ENCODE peak calls at places on chromosomes 2 and 18, in eight cellular contexts. A, E, N, F, B, K, V and R are unnamed samples.

GRCh38 chr2:177254433-177255226 is 9.9 kb downstream of the NFE2L2 start:
- DNase-seq in A (peak), E (peak), N (peak), F (no peak), B (peak), K (no peak), V (no peak), R (no peak)

GRCh38 chr2:86017901-86018896 is 87.5 kb downstream of the POLR1A start:
- DNase-seq in A (no peak), E (peak), N (peak), F (peak), B (no peak), K (no peak), V (no peak), R (peak)

GRCh38 chr2:31675485-31675901 is 94.8 kb upstream of the SRD5A2 start:
- DNase-seq in A (peak), E (no peak), N (peak), F (no peak), B (peak), K (no peak), V (no peak), R (no peak)

GRCh38 chr2:170917219-170917851 is 11.7 kb upstream of the GORASP2 start:
- DNase-seq in A (no peak), E (no peak), N (no peak), F (no peak), B (no peak), K (no peak), V (no peak), R (no peak)

GRCh38 chr2:237686659-237687136 is 59.3 kb downstream of the LRRFIP1 start:
- DNase-seq in A (peak), E (no peak), N (no peak), F (no peak), B (no peak), K (no peak), V (no peak), R (no peak)

GRCh38 chr2:17857016-17857415 is 21.5 kb upstream of the KCNS3 start:
- DNase-seq in A (peak), E (no peak), N (no peak), F (peak), B (no peak), K (no peak), V (no peak), R (no peak)

GRCh38 chr2:189267925-189268579 is 88.5 kb upstream of the COL5A2 start:
- DNase-seq in A (no peak), E (no peak), N (no peak), F (no peak), B (no peak), K (no peak), V (no peak), R (no peak)

GRCh38 chr2:235232474-235233435 is 261.1 kb upstream of the AGAP1 start:
- DNase-seq in A (no peak), E (no peak), N (no peak), F (no peak), B (no peak), K (no peak), V (no peak), R (no peak)

GRCh38 chr2:132374551-132374950 is 42.1 kb upstream of the GPR39 start:
- DNase-seq in A (no peak), E (no peak), N (no peak), F (peak), B (no peak), K (no peak), V (no peak), R (no peak)

GRCh38 chr18:70720607-70721006 is 431.8 kb downstream of the SOCS6 start:
- DNase-seq in A (no peak), E (no peak), N (no peak), F (no peak), B (no peak), K (no peak), V (no peak), R (no peak)

GRCh38 chr18:9120796-9121195 is 15.8 kb upstream of the ANKRD12 start:
- DNase-seq in A (no peak), E (no peak), N (no peak), F (no peak), B (no peak), K (no peak), V (no peak), R (no peak)

GRCh38 chr18:75087119-75088020 is 121.6 kb downstream of the PTGR3 start:
- DNase-seq in A (no peak), E (no peak), N (no peak), F (no peak), B (no peak), K (no peak), V (no peak), R (no peak)

GRCh38 chr18:6729247-6730091 is at the start of gene ARHGAP28:
- DNase-seq in A (peak), E (peak), N (peak), F (peak), B (peak), K (peak), V (no peak), R (peak)

GRCh38 chr2:117349687-117350086 is 464.8 kb upstream of the DDX18 start:
- DNase-seq in A (no peak), E (no peak), N (no peak), F (no peak), B (no peak), K (no peak), V (no peak), R (no peak)

GRCh38 chr18:46793565-46793964 is 36.7 kb upstream of the ST8SIA5 start:
- DNase-seq in A (no peak), E (no peak), N (no peak), F (no peak), B (peak), K (no peak), V (no peak), R (no peak)

GRCh38 chr2:219116776-219117646 is 43.6 kb downstream of the NHEJ1 start:
- DNase-seq in A (no peak), E (no peak), N (peak), F (peak), B (no peak), K (no peak), V (no peak), R (no peak)

GRCh38 chr2:173568054-173568453 is 213.4 kb downstream of the CDCA7 start:
- DNase-seq in A (peak), E (no peak), N (no peak), F (peak), B (peak), K (no peak), V (no peak), R (no peak)

GRCh38 chr2:240932001-240932723 is 26.0 kb downstream of the CROCC2 start:
- DNase-seq in A (no peak), E (peak), N (peak), F (no peak), B (no peak), K (no peak), V (no peak), R (no peak)

GRCh38 chr2:173159794-173160463 is 84.3 kb downstream of the MAP3K20 start:
- DNase-seq in A (peak), E (peak), N (peak), F (peak), B (peak), K (no peak), V (peak), R (no peak)

GRCh38 chr2:45616663-45617411 is 5.8 kb upstream of the SRBD1 start:
- DNase-seq in A (peak), E (no peak), N (no peak), F (peak), B (no peak), K (no peak), V (no peak), R (no peak)

GRCh38 chr2:21044694-21045371 is 960 bp upstream of the APOB start:
- DNase-seq in A (no peak), E (no peak), N (no peak), F (no peak), B (no peak), K (no peak), V (no peak), R (no peak)

GRCh38 chr18:1522249-1522615 is 617.6 kb downstream of the ADCYAP1 start:
- DNase-seq in A (no peak), E (no peak), N (no peak), F (no peak), B (no peak), K (no peak), V (no peak), R (no peak)

GRCh38 chr2:85776672-85777071 is 22.9 kb downstream of the ATOH8 start:
- DNase-seq in A (no peak), E (no peak), N (no peak), F (no peak), B (no peak), K (no peak), V (no peak), R (no peak)

GRCh38 chr2:234363011-234363487 is 133.8 kb downstream of the ARL4C start:
- DNase-seq in A (peak), E (no peak), N (no peak), F (no peak), B (no peak), K (no peak), V (peak), R (no peak)

GRCh38 chr18:31875301-31875700 is 67.6 kb downstream of the TRAPPC8 start:
- DNase-seq in A (no peak), E (no peak), N (no peak), F (no peak), B (no peak), K (no peak), V (no peak), R (no peak)
- TF ChIP-seq CTCF in A (no peak), E (no peak), N (no peak), F (no peak), B (no peak), K (no peak), V (no peak), R (no peak)

DNA sequence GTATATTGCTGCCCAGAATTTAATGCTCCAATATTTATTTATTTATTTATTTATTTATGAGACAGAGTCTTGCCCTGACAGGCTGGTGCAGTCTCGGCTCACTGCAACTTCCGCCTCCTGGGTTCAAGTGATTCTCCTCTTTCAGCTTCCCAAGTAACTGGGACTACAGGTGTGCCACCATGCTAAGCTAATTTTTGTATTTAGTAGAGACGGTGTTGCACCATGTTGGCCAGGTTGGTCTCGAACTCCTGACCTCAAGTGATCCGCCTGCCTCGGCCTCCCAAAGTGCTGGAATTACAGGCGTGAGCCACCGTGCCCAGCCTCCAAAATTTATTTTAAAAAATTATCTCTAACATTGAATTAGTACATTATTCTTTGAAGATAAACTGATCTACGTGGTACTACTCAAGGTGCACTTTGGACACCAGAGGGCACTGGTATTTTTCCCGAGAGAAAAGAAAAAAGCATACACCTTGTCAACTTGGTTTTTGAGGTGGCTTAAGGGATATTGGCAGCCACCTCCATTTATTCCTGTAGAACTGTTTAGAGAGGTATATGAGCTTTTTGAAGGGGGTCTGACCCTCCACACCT is 1.4 kb upstream of the IDH1 start:
- DNase-seq in A (peak), E (no peak), N (no peak), F (peak), B (peak), K (no peak), V (no peak), R (no peak)
- TF ChIP-seq CTCF in A (peak), E (no peak), N (peak), F (peak), B (peak), K (peak), V (peak), R (peak)

GRCh38 chr2:186554850-186555785 is 34.7 kb upstream of the ITGAV start:
- DNase-seq in A (peak), E (no peak), N (no peak), F (peak), B (no peak), K (no peak), V (no peak), R (no peak)
- TF ChIP-seq CTCF in A (no peak), E (no peak), N (no peak), F (no peak), B (peak), K (no peak), V (peak), R (no peak)

DNA sequence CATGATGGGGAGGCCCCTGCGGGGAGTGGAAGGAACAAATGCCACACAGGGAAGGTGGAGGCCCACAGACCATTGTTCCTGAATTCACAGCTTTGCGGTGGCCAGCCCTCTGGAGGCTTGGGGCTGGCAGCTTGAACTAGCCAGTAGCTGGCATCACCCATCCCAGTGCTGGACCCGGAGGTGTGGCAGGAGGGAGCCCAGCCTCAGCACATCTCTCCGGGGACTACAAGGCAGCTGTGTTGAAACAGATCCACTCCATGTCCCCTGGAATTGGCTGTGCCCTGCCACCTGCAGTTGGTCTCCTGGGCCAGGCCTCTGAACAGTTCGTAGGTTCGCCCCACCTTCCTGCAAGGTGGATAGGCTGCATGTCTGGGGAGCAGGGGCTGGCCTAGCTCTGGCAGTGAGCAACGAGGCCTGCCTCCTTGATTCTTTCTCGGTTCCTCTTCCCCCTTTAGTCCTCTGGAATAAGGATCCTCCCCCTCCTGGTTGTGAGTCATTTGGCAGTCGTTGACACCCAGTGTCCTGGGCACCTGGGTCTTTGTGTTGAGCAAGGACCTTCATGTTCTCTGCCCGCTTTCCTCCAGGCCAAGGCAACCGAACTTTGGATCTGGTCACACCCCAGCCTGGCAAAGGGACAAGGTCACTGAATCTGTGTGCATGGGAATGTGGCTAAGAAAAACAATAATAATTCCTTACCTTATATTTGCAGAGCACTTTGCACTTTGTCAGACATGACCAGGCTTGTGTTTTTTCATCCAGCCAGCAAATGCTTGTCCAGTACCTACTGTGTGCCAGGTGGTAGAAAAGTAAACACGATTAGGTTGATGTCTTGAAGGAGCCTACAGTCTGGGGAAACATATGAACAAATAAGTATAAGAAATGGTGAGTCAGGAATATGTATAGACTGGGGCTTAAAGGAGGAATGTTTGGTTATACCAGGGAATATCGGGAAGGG is 55.0 kb upstream of the MCFD2 start:
- DNase-seq in A (peak), E (peak), N (peak), F (peak), B (no peak), K (no peak), V (no peak), R (no peak)
- TF ChIP-seq CTCF in A (no peak), E (no peak), N (no peak), F (no peak), B (no peak), K (no peak), V (no peak), R (no peak)